ENCODE peak calls at places on chromosomes 16 and 17, in five cellular contexts. C is mesothelial cell of epicardium, D is astrocyte, T is AG10803, F is body of pancreas. K is an unnamed sample.

GRCh38 chr17:57599271-57600045 is 145.6 kb downstream of the CCDC182 start:
- DNase-seq in C (no peak), D (no peak), T (no peak), F (no peak), K (no peak)

GRCh38 chr16:70267516-70267915 is 15.8 kb upstream of the EXOSC6 start:
- DNase-seq in C (no peak), D (peak), T (peak), F (no peak), K (peak)

GRCh38 chr16:70706948-70707465 is 21.2 kb upstream of the MTSS2 start:
- DNase-seq in C (peak), D (peak), T (peak), F (no peak), K (peak)

GRCh38 chr17:57379237-57380054 is 123.1 kb downstream of the MSI2 start:
- DNase-seq in C (no peak), D (peak), T (no peak), F (no peak), K (peak)

GRCh38 chr16:67666538-67667433 is at the start of the genes C16orf86 and ENKD1:
- DNase-seq in C (peak), D (peak), T (peak), F (peak), K (peak)

GRCh38 chr16:54284931-54285413 is 1.6 kb downstream of the IRX3 start:
- DNase-seq in C (no peak), D (no peak), T (peak), F (no peak), K (peak)

GRCh38 chr16:68370921-68371651 is 60.3 kb downstream of the PRMT7 start:
- DNase-seq in C (no peak), D (no peak), T (no peak), F (no peak), K (no peak)

GRCh38 chr17:74646231-74646630 is 22.7 kb upstream of the CD300E start:
- DNase-seq in C (no peak), D (no peak), T (no peak), F (no peak), K (no peak)

GRCh38 chr16:68200120-68200783 is 35.7 kb downstream of the ESRP2 start:
- DNase-seq in C (no peak), D (peak), T (peak), F (no peak), K (peak)

GRCh38 chr17:78005452-78006171 is 47.1 kb downstream of the TNRC6C start:
- DNase-seq in C (no peak), D (no peak), T (no peak), F (no peak), K (no peak)

GRCh38 chr17:67245694-67246397 is 850 bp upstream of the HELZ start:
- DNase-seq in C (peak), D (no peak), T (no peak), F (peak), K (no peak)

GRCh38 chr17:76297436-76297835 is 10.6 kb downstream of the QRICH2 start:
- DNase-seq in C (no peak), D (no peak), T (no peak), F (no peak), K (no peak)

GRCh38 chr16:3431779-3432219 is 11.5 kb downstream of the ZNF597 start:
- DNase-seq in C (no peak), D (peak), T (peak), F (peak), K (peak)

GRCh38 chr17:173064-173911 is 8.2 kb downstream of the DOC2B start:
- DNase-seq in C (no peak), D (no peak), T (no peak), F (no peak), K (no peak)

GRCh38 chr16:57609541-57610401 is 18.7 kb upstream of the ADGRG1 start:
- DNase-seq in C (peak), D (no peak), T (no peak), F (peak), K (peak)

GRCh38 chr17:16328997-16329396 is 24.3 kb downstream of the CENPV start:
- DNase-seq in C (no peak), D (no peak), T (no peak), F (no peak), K (no peak)

GRCh38 chr17:12620200-12620720 is 45.4 kb upstream of the MYOCD start:
- DNase-seq in C (no peak), D (peak), T (no peak), F (no peak), K (no peak)

GRCh38 chr17:81713556-81714411 is 1.7 kb downstream of the SLC25A10 start:
- DNase-seq in C (no peak), D (no peak), T (no peak), F (peak), K (no peak)

GRCh38 chr17:81710514-81711308 is 1.4 kb upstream of the SLC25A10 start:
- DNase-seq in C (no peak), D (no peak), T (peak), F (no peak), K (no peak)

GRCh38 chr17:81713004-81713555 is 996 bp downstream of the SLC25A10 start:
- DNase-seq in C (no peak), D (no peak), T (no peak), F (peak), K (no peak)

GRCh38 chr17:81712468-81713003 is 452 bp downstream of the SLC25A10 start:
- DNase-seq in C (no peak), D (no peak), T (peak), F (peak), K (no peak)

DNA sequence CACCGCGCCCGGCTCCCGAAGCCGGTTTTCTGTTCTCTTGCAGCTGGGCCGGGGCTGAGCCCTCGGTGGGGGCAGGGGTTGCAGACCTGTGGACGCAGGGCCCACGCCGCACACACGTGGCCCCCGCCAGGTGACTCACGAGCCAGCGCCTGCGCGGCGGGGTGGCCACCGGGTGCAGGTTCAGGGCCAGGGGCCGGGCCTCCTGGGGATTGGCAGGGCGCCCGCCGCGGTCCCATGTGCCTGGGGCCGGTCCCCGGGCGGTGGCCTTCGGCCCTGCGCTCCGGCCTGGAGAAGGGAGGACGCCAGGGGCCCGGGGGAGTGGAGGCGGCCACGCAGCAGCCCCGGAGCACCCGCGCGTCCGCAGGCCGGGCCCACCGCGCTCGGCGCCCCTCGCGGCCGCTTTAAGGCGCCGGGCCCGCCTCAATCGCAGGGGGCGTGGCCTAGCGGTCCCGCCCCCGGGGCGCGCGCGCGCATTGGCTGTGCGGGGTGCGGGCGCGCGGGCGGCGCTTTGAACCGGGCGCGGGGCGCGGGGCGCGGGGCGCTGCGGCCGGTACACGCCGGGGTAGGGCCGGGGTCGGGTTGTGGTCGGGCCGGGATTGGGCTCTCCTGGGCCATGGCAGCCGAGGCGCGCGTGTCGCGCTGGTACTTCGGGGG is at the start of gene SLC25A10:
- DNase-seq in C (peak), D (peak), T (peak), F (peak), K (peak)
- TF ChIP-seq CTCF in C (no peak), D (no peak), T (no peak), F (peak), K (no peak)

GRCh38 chr16:15816228-15816627 is 40.6 kb downstream of the MYH11 start:
- DNase-seq in C (no peak), D (no peak), T (no peak), F (no peak), K (no peak)
- TF ChIP-seq CTCF in C (no peak), D (no peak), T (no peak), F (no peak), K (no peak)

DNA sequence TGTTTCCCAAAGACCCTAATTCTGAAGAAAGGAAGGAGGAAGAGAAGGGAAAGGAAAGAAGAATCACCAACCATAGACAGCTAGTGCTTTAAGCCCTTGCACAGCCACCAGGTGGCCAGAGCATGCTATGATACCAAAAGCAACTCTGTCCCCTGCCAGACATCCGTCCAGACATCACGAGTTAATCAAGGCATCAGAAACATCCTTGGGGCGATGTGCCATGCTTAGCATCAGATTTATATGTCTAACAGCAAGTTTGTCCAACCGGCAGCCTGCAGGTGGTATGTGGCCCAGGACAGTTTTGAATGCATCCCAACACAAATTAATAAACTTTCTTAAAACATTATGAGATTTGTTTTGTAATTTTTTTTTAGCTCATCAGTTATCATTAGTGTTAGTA is 2.9 kb upstream of the CRYBA1 start:
- DNase-seq in C (no peak), D (no peak), T (peak), F (no peak), K (no peak)
- TF ChIP-seq CTCF in C (peak), D (peak), T (peak), F (no peak), K (peak)

GRCh38 chr16:64621616-64622015 is 500.2 kb downstream of the CDH11 start:
- DNase-seq in C (no peak), D (no peak), T (peak), F (no peak), K (no peak)

GRCh38 chr16:64629622-64630021 is 492.2 kb downstream of the CDH11 start:
- DNase-seq in C (no peak), D (peak), T (peak), F (no peak), K (no peak)

GRCh38 chr16:64626771-64627170 is 495.1 kb downstream of the CDH11 start:
- DNase-seq in C (no peak), D (peak), T (peak), F (no peak), K (peak)

GRCh38 chr16:64627781-64628180 is 494.1 kb downstream of the CDH11 start:
- DNase-seq in C (no peak), D (no peak), T (no peak), F (no peak), K (no peak)

DNA sequence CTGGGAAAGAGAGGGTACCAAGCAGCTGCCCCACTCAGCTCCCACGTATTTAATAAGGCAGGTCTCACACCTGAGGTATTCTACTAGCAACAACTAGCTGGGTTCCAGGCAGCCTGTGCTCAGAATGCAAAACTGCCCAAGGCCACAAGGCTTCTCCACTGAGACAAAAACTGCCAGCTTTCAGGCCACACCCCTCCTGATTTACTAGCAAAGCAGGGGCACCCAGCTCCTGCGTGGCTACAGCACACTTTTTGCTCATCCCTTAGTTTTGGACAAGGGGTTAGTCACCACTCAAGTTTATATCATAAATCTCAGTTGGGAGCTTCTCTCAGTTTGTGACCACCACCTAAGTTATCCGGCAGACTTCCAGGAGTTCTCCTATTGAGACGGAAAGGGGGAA is 494.6 kb downstream of the CDH11 start:
- DNase-seq in C (no peak), D (no peak), T (no peak), F (no peak), K (no peak)
- TF ChIP-seq CTCF in C (no peak), D (no peak), T (no peak), F (no peak), K (no peak)

GRCh38 chr17:43917348-43918025 is 10.2 kb upstream of the MPP2 start:
- DNase-seq in C (no peak), D (no peak), T (peak), F (no peak), K (peak)
- TF ChIP-seq CTCF in C (no peak), D (peak), T (peak), F (peak), K (peak)

GRCh38 chr16:78045865-78046581 is 23.7 kb downstream of the CLEC3A start:
- DNase-seq in C (peak), D (peak), T (peak), F (peak), K (peak)
- TF ChIP-seq CTCF in C (no peak), D (no peak), T (no peak), F (no peak), K (no peak)

GRCh38 chr16:77660311-77660710 is 62.0 kb upstream of the NUDT7 start:
- DNase-seq in C (no peak), D (peak), T (peak), F (no peak), K (peak)
- TF ChIP-seq CTCF in C (peak), D (peak), T (peak), F (peak), K (peak)

DNA sequence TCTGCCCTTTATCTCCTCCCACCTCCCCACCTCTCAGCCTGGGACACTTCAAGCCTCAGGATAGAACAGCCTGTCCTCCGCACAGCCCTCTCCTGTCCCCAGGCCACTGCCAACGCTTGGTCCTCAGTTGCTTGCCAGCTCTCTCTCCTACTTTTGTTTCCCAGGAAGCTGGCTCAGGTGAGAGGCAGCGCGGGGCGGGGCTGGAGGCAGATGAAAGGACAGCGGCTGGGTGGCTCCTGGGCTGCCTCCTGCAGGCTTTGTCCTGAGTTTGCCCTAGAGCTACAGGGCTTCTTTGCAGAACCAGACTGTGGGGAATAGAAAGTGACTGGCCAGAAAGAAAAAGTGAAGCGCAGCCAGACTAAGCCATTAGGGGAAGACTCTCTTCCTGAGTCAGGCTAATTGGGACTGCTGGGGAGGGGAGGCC is 48.2 kb upstream of the CDC42EP4 start:
- DNase-seq in C (no peak), D (no peak), T (no peak), F (peak), K (no peak)
- TF ChIP-seq CTCF in C (no peak), D (no peak), T (no peak), F (peak), K (no peak)

K was measured in fibroblast of the aortic adventitia.